ENCODE peak calls at places on chromosomes 16 and 17, in five cellular contexts. One of them, this sample, is unnamed.

GRCh38 chr16:66026211-66026610 is 340.3 kb upstream of the CDH5 start:
- DNase-seq in iris pigment epithelial cell: peak; percentile 27
- DNase-seq in GM04504: no peak
- DNase-seq in retina: no peak
- DNase-seq in NB4: peak; percentile 34
- DNase-seq in this sample: no peak

GRCh38 chr17:36195474-36196098 is 972 bp downstream of the CCL3L1 start:
- DNase-seq in iris pigment epithelial cell: no peak
- DNase-seq in NB4: peak; percentile 42
- DNase-seq in GM04504: no peak
- DNase-seq in retina: no peak
- DNase-seq in this sample: no peak

GRCh38 chr17:61458491-61459433 is 6.5 kb downstream of the TBX4 start:
- DNase-seq in NB4: no peak
- DNase-seq in retina: peak; percentile 7
- DNase-seq in GM04504: no peak
- DNase-seq in iris pigment epithelial cell: no peak
- DNase-seq in this sample: no peak

GRCh38 chr17:81237591-81238489 is 1.0 kb downstream of the TEPSIN start:
- DNase-seq in retina: no peak
- DNase-seq in NB4: no peak
- DNase-seq in iris pigment epithelial cell: no peak
- DNase-seq in GM04504: no peak
- DNase-seq in this sample: peak; percentile 72

GRCh38 chr16:88446736-88447135 is 6.3 kb upstream of the ZFPM1 start:
- DNase-seq in NB4: no peak
- DNase-seq in iris pigment epithelial cell: no peak
- DNase-seq in retina: no peak
- DNase-seq in GM04504: no peak
- DNase-seq in this sample: no peak

GRCh38 chr17:38511126-38512108 is 83.2 kb downstream of the ARHGAP23 start:
- DNase-seq in NB4: no peak
- DNase-seq in iris pigment epithelial cell: peak; percentile 66
- DNase-seq in retina: no peak
- DNase-seq in GM04504: peak; percentile 52
- DNase-seq in this sample: peak; percentile 75

GRCh38 chr17:46108550-46109110 is 84.6 kb downstream of the KANSL1 start:
- DNase-seq in GM04504: no peak
- DNase-seq in iris pigment epithelial cell: no peak
- DNase-seq in retina: no peak
- DNase-seq in NB4: peak; percentile 20
- DNase-seq in this sample: no peak

GRCh38 chr16:73399486-73399885 is 351.6 kb upstream of the ZFHX3 start:
- DNase-seq in NB4: no peak
- DNase-seq in iris pigment epithelial cell: no peak
- DNase-seq in retina: peak; percentile 55
- DNase-seq in GM04504: no peak
- DNase-seq in this sample: no peak

GRCh38 chr17:63286254-63286653 is 159.9 kb downstream of the CYB561 start:
- DNase-seq in NB4: no peak
- DNase-seq in retina: no peak
- DNase-seq in GM04504: no peak
- DNase-seq in iris pigment epithelial cell: no peak
- DNase-seq in this sample: no peak

GRCh38 chr16:22007159-22007508 is 777 bp upstream of the MOSMO start:
- DNase-seq in GM04504: no peak
- DNase-seq in iris pigment epithelial cell: no peak
- DNase-seq in NB4: peak; percentile 16
- DNase-seq in retina: no peak
- DNase-seq in this sample: no peak

GRCh38 chr17:56699186-56699895 is 105.8 kb downstream of the NOG start:
- DNase-seq in iris pigment epithelial cell: peak; percentile 99
- DNase-seq in retina: peak; percentile 33
- DNase-seq in GM04504: peak; percentile 97
- DNase-seq in NB4: no peak
- DNase-seq in this sample: peak; percentile 90

GRCh38 chr17:75039238-75039637 is 7.5 kb downstream of the ATP5PD start:
- DNase-seq in retina: no peak
- DNase-seq in NB4: peak; percentile 61
- DNase-seq in iris pigment epithelial cell: no peak
- DNase-seq in GM04504: no peak
- DNase-seq in this sample: no peak

GRCh38 chr16:31521368-31521767 is 6.3 kb upstream of the AHSP start:
- DNase-seq in NB4: no peak
- DNase-seq in GM04504: no peak
- DNase-seq in iris pigment epithelial cell: no peak
- DNase-seq in retina: no peak
- DNase-seq in this sample: no peak

GRCh38 chr17:74040729-74041128 is 162.7 kb upstream of the RPL38 start:
- DNase-seq in iris pigment epithelial cell: no peak
- DNase-seq in GM04504: no peak
- DNase-seq in NB4: no peak
- DNase-seq in retina: no peak
- DNase-seq in this sample: no peak

GRCh38 chr17:62703776-62704380 is 76.4 kb downstream of the MRC2 start:
- DNase-seq in iris pigment epithelial cell: peak; percentile 52
- DNase-seq in NB4: peak; percentile 74
- DNase-seq in retina: peak; percentile 87
- DNase-seq in GM04504: peak; percentile 32
- DNase-seq in this sample: peak; percentile 93

GRCh38 chr16:29915590-29916247 is 10.3 kb downstream of the KCTD13 start:
- DNase-seq in iris pigment epithelial cell: peak; percentile 84
- DNase-seq in GM04504: no peak
- DNase-seq in retina: no peak
- DNase-seq in NB4: no peak
- DNase-seq in this sample: no peak

GRCh38 chr16:48300391-48300856 is 53.1 kb upstream of the ABCC11 start:
- DNase-seq in GM04504: peak; percentile 66
- DNase-seq in retina: no peak
- DNase-seq in NB4: no peak
- DNase-seq in iris pigment epithelial cell: peak; percentile 81
- DNase-seq in this sample: no peak

GRCh38 chr16:70779361-70779760 is 21.6 kb downstream of the VAC14 start:
- DNase-seq in GM04504: no peak
- DNase-seq in NB4: no peak
- DNase-seq in retina: no peak
- DNase-seq in iris pigment epithelial cell: peak; percentile 32
- DNase-seq in this sample: no peak

GRCh38 chr17:50863221-50863843 is 2.8 kb downstream of the TOB1 start:
- DNase-seq in iris pigment epithelial cell: peak; percentile 39
- DNase-seq in retina: peak; percentile 59
- DNase-seq in NB4: peak; percentile 64
- DNase-seq in GM04504: no peak
- DNase-seq in this sample: no peak

GRCh38 chr16:1557576-1557975 is 24.1 kb downstream of the TMEM204 start:
- DNase-seq in NB4: no peak
- DNase-seq in retina: no peak
- DNase-seq in iris pigment epithelial cell: no peak
- DNase-seq in GM04504: no peak
- DNase-seq in this sample: no peak

GRCh38 chr17:39231587-39232551 is 6.1 kb upstream of the STAC2 start:
- DNase-seq in NB4: peak; percentile 99
- DNase-seq in iris pigment epithelial cell: peak; percentile 28
- DNase-seq in GM04504: no peak
- DNase-seq in retina: peak; percentile 78
- DNase-seq in this sample: peak; percentile 72

This sample was measured in kidney.